ENCODE peak calls at places on chromosome 1, in nine cellular contexts. One of them, this sample, is unnamed.

GRCh38 chr1:21508580-21509350 is 458 bp upstream of the ALPL start:
- DNase-seq in transverse colon: peak
- DNase-seq in nephron progenitor cell: peak
- DNase-seq in effector CD4-positive, alpha-beta T cell: peak
- DNase-seq in stomach: peak
- DNase-seq in EL: peak
- DNase-seq in NCI-H1930: peak
- DNase-seq in ecto neural progenitor cell: peak
- DNase-seq in AG08395: peak
- DNase-seq in this sample: peak

GRCh38 chr1:150970818-150971582 is 3.6 kb downstream of the CERS2 start:
- DNase-seq in transverse colon: peak
- DNase-seq in nephron progenitor cell: peak
- DNase-seq in effector CD4-positive, alpha-beta T cell: no peak
- DNase-seq in stomach: peak
- DNase-seq in EL: peak
- DNase-seq in NCI-H1930: no peak
- DNase-seq in ecto neural progenitor cell: peak
- DNase-seq in AG08395: peak
- DNase-seq in this sample: peak

GRCh38 chr1:30315185-30315960 is 408.0 kb downstream of the MATN1 start:
- DNase-seq in transverse colon: no peak
- DNase-seq in nephron progenitor cell: no peak
- DNase-seq in effector CD4-positive, alpha-beta T cell: no peak
- DNase-seq in stomach: peak
- DNase-seq in EL: no peak
- DNase-seq in NCI-H1930: no peak
- DNase-seq in ecto neural progenitor cell: peak
- DNase-seq in AG08395: no peak
- DNase-seq in this sample: peak

GRCh38 chr1:186620951-186621350 is 59.3 kb downstream of the PTGS2 start:
- DNase-seq in transverse colon: no peak
- DNase-seq in nephron progenitor cell: no peak
- DNase-seq in effector CD4-positive, alpha-beta T cell: no peak
- DNase-seq in stomach: no peak
- DNase-seq in EL: peak
- DNase-seq in NCI-H1930: no peak
- DNase-seq in ecto neural progenitor cell: no peak
- DNase-seq in AG08395: peak
- DNase-seq in this sample: peak

GRCh38 chr1:201429771-201430501 is 8.4 kb upstream of the TNNI1 start:
- DNase-seq in transverse colon: no peak
- DNase-seq in nephron progenitor cell: no peak
- DNase-seq in effector CD4-positive, alpha-beta T cell: no peak
- DNase-seq in stomach: no peak
- DNase-seq in EL: no peak
- DNase-seq in NCI-H1930: no peak
- DNase-seq in ecto neural progenitor cell: no peak
- DNase-seq in AG08395: no peak
- DNase-seq in this sample: no peak

GRCh38 chr1:223715710-223716103 is 3.4 kb downstream of the CAPN2 start:
- DNase-seq in transverse colon: no peak
- DNase-seq in nephron progenitor cell: no peak
- DNase-seq in effector CD4-positive, alpha-beta T cell: no peak
- DNase-seq in stomach: no peak
- DNase-seq in EL: no peak
- DNase-seq in NCI-H1930: no peak
- DNase-seq in ecto neural progenitor cell: no peak
- DNase-seq in AG08395: no peak
- DNase-seq in this sample: no peak

GRCh38 chr1:173554541-173555250 is 48.2 kb downstream of the SLC9C2 start:
- DNase-seq in transverse colon: no peak
- DNase-seq in nephron progenitor cell: no peak
- DNase-seq in effector CD4-positive, alpha-beta T cell: no peak
- DNase-seq in stomach: no peak
- DNase-seq in EL: peak
- DNase-seq in NCI-H1930: no peak
- DNase-seq in ecto neural progenitor cell: no peak
- DNase-seq in AG08395: no peak
- DNase-seq in this sample: no peak

GRCh38 chr1:113353581-113353980 is 36.7 kb upstream of the MAGI3 start:
- DNase-seq in transverse colon: no peak
- DNase-seq in nephron progenitor cell: no peak
- DNase-seq in effector CD4-positive, alpha-beta T cell: no peak
- DNase-seq in stomach: no peak
- DNase-seq in EL: peak
- DNase-seq in NCI-H1930: no peak
- DNase-seq in ecto neural progenitor cell: no peak
- DNase-seq in AG08395: no peak
- DNase-seq in this sample: no peak

GRCh38 chr1:78070758-78071157 is 25.0 kb downstream of the GIPC2 start:
- DNase-seq in transverse colon: no peak
- DNase-seq in nephron progenitor cell: no peak
- DNase-seq in effector CD4-positive, alpha-beta T cell: no peak
- DNase-seq in stomach: no peak
- DNase-seq in EL: peak
- DNase-seq in NCI-H1930: no peak
- DNase-seq in ecto neural progenitor cell: no peak
- DNase-seq in AG08395: peak
- DNase-seq in this sample: peak

GRCh38 chr1:54557956-54558355 is 9.9 kb downstream of the ACOT11 start:
- DNase-seq in transverse colon: no peak
- DNase-seq in nephron progenitor cell: no peak
- DNase-seq in effector CD4-positive, alpha-beta T cell: no peak
- DNase-seq in stomach: no peak
- DNase-seq in EL: no peak
- DNase-seq in NCI-H1930: no peak
- DNase-seq in ecto neural progenitor cell: no peak
- DNase-seq in AG08395: no peak
- DNase-seq in this sample: no peak

GRCh38 chr1:240320645-240321044 is 229.0 kb downstream of the FMN2 start:
- DNase-seq in transverse colon: no peak
- DNase-seq in nephron progenitor cell: no peak
- DNase-seq in effector CD4-positive, alpha-beta T cell: no peak
- DNase-seq in stomach: no peak
- DNase-seq in EL: no peak
- DNase-seq in NCI-H1930: no peak
- DNase-seq in ecto neural progenitor cell: no peak
- DNase-seq in AG08395: no peak
- DNase-seq in this sample: peak